ENCODE peak calls at places on chromosomes 7 and 10, in nine cellular contexts. G is stomach, X is heart left ventricle, U is A673, J is body of pancreas, S is fibroblast of lung, Z is esophagus squamous epithelium, A is lower lobe of right lung, C is MM.1S. N is an unnamed sample.
A peak's percentile ranks its signal among the peaks of the same experiment; 100 is the strongest.

GRCh38 chr10:126583507-126584200 is 86.8 kb downstream of the C10orf90 start:
- DNase-seq in S (no peak), G (no peak), X (no peak), C (no peak), U (no peak), A (no peak), Z (no peak), J (peak; percentile 89), N (no peak)

GRCh38 chr10:60549686-60550085 is 160.0 kb upstream of the ANK3 start:
- DNase-seq in J (no peak), A (no peak), G (no peak), C (peak; percentile 55), X (no peak), Z (no peak), S (peak; percentile 27), U (peak; percentile 51), N (no peak)

GRCh38 chr7:131110294-131111080 is 217.2 kb upstream of the MKLN1 start:
- DNase-seq in X (no peak), J (peak; percentile 26), C (peak; percentile 40), Z (no peak), S (peak; percentile 36), U (peak; percentile 58), A (no peak), G (no peak), N (no peak)

GRCh38 chr10:130812381-130813148 is 499.0 kb downstream of the TCERG1L start:
- DNase-seq in J (no peak), G (no peak), X (no peak), U (no peak), C (no peak), Z (no peak), A (no peak), S (no peak), N (no peak)

GRCh38 chr10:69056129-69056528 is 31.8 kb upstream of the SRGN start:
- DNase-seq in Z (no peak), G (no peak), C (no peak), S (no peak), A (peak; percentile 73), X (peak; percentile 40), U (no peak), J (no peak), N (no peak)

GRCh38 chr10:29535012-29535777 is 99.6 kb downstream of the SVIL start:
- DNase-seq in C (no peak), A (peak; percentile 53), J (peak; percentile 94), X (peak; percentile 53), S (peak; percentile 79), Z (no peak), G (peak; percentile 69), U (peak; percentile 31), N (peak; percentile 51)

GRCh38 chr10:49409755-49410154 is 13.9 kb upstream of the DRGX start:
- DNase-seq in A (no peak), X (no peak), C (no peak), U (no peak), Z (no peak), S (no peak), J (no peak), G (no peak), N (no peak)

GRCh38 chr7:153523320-153524015 is 528.7 kb upstream of the DPP6 start:
- DNase-seq in G (no peak), C (no peak), A (no peak), Z (no peak), J (no peak), X (no peak), U (no peak), S (no peak), N (no peak)

GRCh38 chr7:65429642-65430343 is 56.1 kb downstream of the ZNF92 start:
- DNase-seq in C (no peak), Z (no peak), X (no peak), J (no peak), S (no peak), A (no peak), G (no peak), U (no peak), N (no peak)

GRCh38 chr10:99807786-99808185 is 25.3 kb downstream of the ABCC2 start:
- DNase-seq in X (no peak), U (no peak), J (no peak), S (no peak), A (no peak), C (no peak), Z (no peak), G (no peak), N (no peak)

GRCh38 chr7:71636329-71636728 is 504.4 kb downstream of the GALNT17 start:
- DNase-seq in G (no peak), J (no peak), C (no peak), U (no peak), A (no peak), S (no peak), Z (no peak), X (no peak), N (no peak)

GRCh38 chr7:33888206-33888605 is 17.1 kb upstream of the BMPER start:
- DNase-seq in U (no peak), G (no peak), J (no peak), S (no peak), A (no peak), X (no peak), Z (no peak), C (no peak), N (no peak)

GRCh38 chr10:28429573-28430216 is 103.2 kb upstream of the WAC start:
- DNase-seq in J (no peak), C (no peak), X (no peak), G (no peak), S (peak; percentile 11), Z (no peak), U (peak; percentile 66), A (no peak), N (no peak)

GRCh38 chr7:93945756-93946540 is 24.4 kb downstream of the GNG11 start:
- DNase-seq in X (no peak), C (no peak), A (no peak), G (no peak), U (no peak), S (no peak), Z (no peak), J (no peak), N (no peak)

GRCh38 chr10:96290368-96291133 is 13.7 kb upstream of the DNTT start:
- DNase-seq in A (no peak), C (no peak), J (no peak), S (no peak), X (no peak), U (no peak), G (no peak), Z (no peak), N (no peak)
- H3K4me3 ChIP-seq in A (no peak overlapping the region), C (peak overlapping the region; percentile 5), J (no peak overlapping the region), S (no peak overlapping the region), X (no peak overlapping the region), U (no peak overlapping the region), G (no peak overlapping the region), Z (no peak overlapping the region), N (no peak overlapping the region)

GRCh38 chr7:116227678-116228239 is 17.4 kb downstream of the TES start:
- DNase-seq in G (no peak), A (no peak), U (peak; percentile 67), Z (no peak), X (no peak), S (peak; percentile 85), J (no peak), C (no peak), N (no peak)

GRCh38 chr7:116224492-116225098 is 14.3 kb downstream of the TES start:
- DNase-seq in J (no peak), Z (no peak), A (no peak), X (no peak), S (no peak), C (peak; percentile 48), U (no peak), G (no peak), N (no peak)

GRCh38 chr7:116226664-116227063 is 16.3 kb downstream of the TES start:
- DNase-seq in G (no peak), J (no peak), A (no peak), U (no peak), X (no peak), S (no peak), Z (no peak), C (no peak), N (no peak)

GRCh38 chr7:116223598-116223997 is 13.3 kb downstream of the TES start:
- DNase-seq in X (no peak), J (no peak), G (no peak), Z (no peak), S (no peak), C (no peak), A (no peak), U (no peak), N (no peak)

GRCh38 chr7:116225860-116226259 is 15.5 kb downstream of the TES start:
- DNase-seq in U (no peak), Z (no peak), X (no peak), G (no peak), C (no peak), J (no peak), A (no peak), S (no peak), N (no peak)
- H3K4me1 ChIP-seq in U (peaks cover 95% of the 10 kb centered on the region), Z (peaks cover 18% of the 10 kb centered on the region), X (peaks cover 25% of the 10 kb centered on the region), G (peaks cover 22% of the 10 kb centered on the region), C (peaks cover 47% of the 10 kb centered on the region), J (peaks cover 20% of the 10 kb centered on the region), A (peaks cover 33% of the 10 kb centered on the region), S (peaks cover 21% of the 10 kb centered on the region), N (peaks cover 37% of the 10 kb centered on the region)

GRCh38 chr7:128909605-128910568 is 622 bp downstream of the KCP start:
- DNase-seq in Z (no peak), G (no peak), C (no peak), J (no peak), A (no peak), S (peak; percentile 66), U (peak; percentile 55), X (no peak), N (no peak)
- H3K4me3 ChIP-seq in Z (peak overlapping the region; percentile 0), G (peak overlapping the region; percentile 28), C (no peak overlapping the region), J (no peak overlapping the region), A (peak overlapping the region; percentile 12), S (peak overlapping the region; percentile 18), U (peak overlapping the region; percentile 37), X (no peak overlapping the region), N (peak overlapping the region; percentile 53)

GRCh38 chr10:803041-803741 is 113.7 kb upstream of the DIP2C start:
- DNase-seq in J (no peak), U (no peak), Z (no peak), G (no peak), C (no peak), A (no peak), S (no peak), X (no peak), N (no peak)

GRCh38 chr10:804787-805634 is 115.5 kb upstream of the DIP2C start:
- DNase-seq in Z (no peak), U (no peak), A (peak; percentile 63), C (no peak), X (no peak), S (no peak), G (no peak), J (no peak), N (no peak)

GRCh38 chr10:805635-806305 is 116.3 kb upstream of the DIP2C start:
- DNase-seq in A (no peak), C (no peak), X (no peak), Z (no peak), U (no peak), J (no peak), S (no peak), G (no peak), N (no peak)

GRCh38 chr10:804191-804781 is 114.8 kb upstream of the DIP2C start:
- DNase-seq in X (no peak), U (no peak), A (peak; percentile 50), J (no peak), C (no peak), S (no peak), G (no peak), Z (no peak), N (no peak)

DNA sequence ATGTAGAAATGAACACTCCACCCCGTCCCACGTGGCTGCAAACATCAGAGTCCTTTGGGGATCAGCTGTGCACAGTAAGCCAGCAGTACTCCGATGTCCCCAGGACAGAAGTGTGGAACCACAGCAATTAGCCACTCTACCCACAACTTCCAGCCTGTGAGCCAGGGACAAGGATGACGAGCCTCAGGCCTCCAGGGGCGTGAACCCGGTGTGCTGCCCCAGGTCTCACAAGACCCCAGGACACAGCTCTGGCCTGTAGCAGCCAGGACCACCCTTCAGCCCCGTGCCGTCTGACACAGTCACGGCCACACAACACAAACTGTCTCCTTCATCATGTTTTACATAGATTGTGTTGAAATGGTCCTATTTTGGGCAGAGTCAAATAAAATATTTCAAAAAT is 113.0 kb upstream of the DIP2C start:
- DNase-seq in C (no peak), S (no peak), G (no peak), J (no peak), Z (no peak), A (no peak), X (no peak), U (no peak), N (no peak)
- H3K4me1 ChIP-seq in C (no peaks in the 10 kb centered on the region), S (no peaks in the 10 kb centered on the region), G (peaks cover 11% of the 10 kb centered on the region), J (no peaks in the 10 kb centered on the region), Z (no peaks in the 10 kb centered on the region), A (peaks cover 11% of the 10 kb centered on the region), X (no peaks in the 10 kb centered on the region), U (no peaks in the 10 kb centered on the region), N (peaks cover 15% of the 10 kb centered on the region)

N was measured in left ventricle myocardium inferior.